ENCODE peak calls at places on chromosomes 1 and 21, in seven cellular contexts. One of them, this sample, is unnamed.

GRCh38 chr1:248625166-248625565 is 9.7 kb downstream of the OR2T11 start:
- DNase-seq in breast epithelium: no peak
- DNase-seq in uterus: no peak
- DNase-seq in CD8-positive, alpha-beta T cell: no peak
- DNase-seq in pancreas: no peak
- DNase-seq in tibial nerve: no peak
- DNase-seq in adrenal gland: no peak
- DNase-seq in this sample: no peak

GRCh38 chr1:109089242-109090015 is 1.1 kb upstream of the TMEM167B start:
- DNase-seq in breast epithelium: peak; percentile 82
- DNase-seq in uterus: no peak
- DNase-seq in CD8-positive, alpha-beta T cell: peak; percentile 49
- DNase-seq in pancreas: peak; percentile 84
- DNase-seq in tibial nerve: no peak
- DNase-seq in adrenal gland: peak; percentile 70
- DNase-seq in this sample: peak; percentile 88

GRCh38 chr21:28959367-28960099 is 33.1 kb downstream of the LTN1 start:
- DNase-seq in breast epithelium: no peak
- DNase-seq in uterus: no peak
- DNase-seq in CD8-positive, alpha-beta T cell: no peak
- DNase-seq in pancreas: no peak
- DNase-seq in tibial nerve: no peak
- DNase-seq in adrenal gland: no peak
- DNase-seq in this sample: peak; percentile 9

GRCh38 chr1:26826261-26827201 is at the start of gene ZDHHC18:
- DNase-seq in breast epithelium: peak; percentile 62
- DNase-seq in uterus: peak; percentile 70
- DNase-seq in CD8-positive, alpha-beta T cell: peak; percentile 70
- DNase-seq in pancreas: peak; percentile 75
- DNase-seq in tibial nerve: peak; percentile 30
- DNase-seq in adrenal gland: peak; percentile 69
- DNase-seq in this sample: peak; percentile 72

GRCh38 chr1:74824497-74825107 is 91.7 kb downstream of the TYW3 start:
- DNase-seq in breast epithelium: no peak
- DNase-seq in uterus: no peak
- DNase-seq in CD8-positive, alpha-beta T cell: no peak
- DNase-seq in pancreas: no peak
- DNase-seq in tibial nerve: no peak
- DNase-seq in adrenal gland: no peak
- DNase-seq in this sample: no peak

GRCh38 chr1:112576240-112576639 is 42.7 kb downstream of the ST7L start:
- DNase-seq in breast epithelium: no peak
- DNase-seq in uterus: no peak
- DNase-seq in CD8-positive, alpha-beta T cell: no peak
- DNase-seq in pancreas: no peak
- DNase-seq in tibial nerve: no peak
- DNase-seq in adrenal gland: no peak
- DNase-seq in this sample: no peak

GRCh38 chr1:216168481-216169005 is 254.7 kb downstream of the USH2A start:
- DNase-seq in breast epithelium: no peak
- DNase-seq in uterus: no peak
- DNase-seq in CD8-positive, alpha-beta T cell: no peak
- DNase-seq in pancreas: no peak
- DNase-seq in tibial nerve: no peak
- DNase-seq in adrenal gland: no peak
- DNase-seq in this sample: no peak

GRCh38 chr1:244099258-244099930 is 48.3 kb downstream of the ZBTB18 start:
- DNase-seq in breast epithelium: no peak
- DNase-seq in uterus: no peak
- DNase-seq in CD8-positive, alpha-beta T cell: no peak
- DNase-seq in pancreas: no peak
- DNase-seq in tibial nerve: no peak
- DNase-seq in adrenal gland: no peak
- DNase-seq in this sample: no peak

GRCh38 chr1:167518331-167518700 is at the start of gene CD247:
- DNase-seq in breast epithelium: no peak
- DNase-seq in uterus: no peak
- DNase-seq in CD8-positive, alpha-beta T cell: peak; percentile 77
- DNase-seq in pancreas: no peak
- DNase-seq in tibial nerve: no peak
- DNase-seq in adrenal gland: no peak
- DNase-seq in this sample: no peak

GRCh38 chr1:56403321-56403720 is 176.0 kb downstream of the PLPP3 start:
- DNase-seq in breast epithelium: no peak
- DNase-seq in uterus: no peak
- DNase-seq in CD8-positive, alpha-beta T cell: no peak
- DNase-seq in pancreas: no peak
- DNase-seq in tibial nerve: no peak
- DNase-seq in adrenal gland: no peak
- DNase-seq in this sample: no peak

GRCh38 chr1:54245501-54245900 is 45.5 kb downstream of the MRPL37 start:
- DNase-seq in breast epithelium: no peak
- DNase-seq in uterus: no peak
- DNase-seq in CD8-positive, alpha-beta T cell: no peak
- DNase-seq in pancreas: no peak
- DNase-seq in tibial nerve: no peak
- DNase-seq in adrenal gland: peak; percentile 63
- DNase-seq in this sample: no peak

GRCh38 chr1:107357381-107357780 is 216.5 kb downstream of the NTNG1 start:
- DNase-seq in breast epithelium: no peak
- DNase-seq in uterus: no peak
- DNase-seq in CD8-positive, alpha-beta T cell: no peak
- DNase-seq in pancreas: no peak
- DNase-seq in tibial nerve: no peak
- DNase-seq in adrenal gland: no peak
- DNase-seq in this sample: no peak

GRCh38 chr1:93565496-93566221 is 116.0 kb downstream of the BCAR3 start:
- DNase-seq in breast epithelium: no peak
- DNase-seq in uterus: no peak
- DNase-seq in CD8-positive, alpha-beta T cell: no peak
- DNase-seq in pancreas: no peak
- DNase-seq in tibial nerve: no peak
- DNase-seq in adrenal gland: no peak
- DNase-seq in this sample: no peak

GRCh38 chr1:200795151-200795550 is 56.5 kb downstream of the CAMSAP2 start:
- DNase-seq in breast epithelium: no peak
- DNase-seq in uterus: no peak
- DNase-seq in CD8-positive, alpha-beta T cell: no peak
- DNase-seq in pancreas: no peak
- DNase-seq in tibial nerve: no peak
- DNase-seq in adrenal gland: no peak
- DNase-seq in this sample: no peak

GRCh38 chr1:72781038-72781437 is 498.7 kb upstream of the NEGR1 start:
- DNase-seq in breast epithelium: no peak
- DNase-seq in uterus: no peak
- DNase-seq in CD8-positive, alpha-beta T cell: no peak
- DNase-seq in pancreas: no peak
- DNase-seq in tibial nerve: no peak
- DNase-seq in adrenal gland: no peak
- DNase-seq in this sample: no peak

GRCh38 chr1:55277377-55278130 is 62.4 kb upstream of the USP24 start:
- DNase-seq in breast epithelium: peak; percentile 76
- DNase-seq in uterus: peak; percentile 76
- DNase-seq in CD8-positive, alpha-beta T cell: peak; percentile 82
- DNase-seq in pancreas: peak; percentile 84
- DNase-seq in tibial nerve: peak; percentile 82
- DNase-seq in adrenal gland: peak; percentile 87
- DNase-seq in this sample: peak; percentile 89

GRCh38 chr21:30979054-30979453 is 59.2 kb downstream of the KRTAP19-8 start:
- DNase-seq in breast epithelium: no peak
- DNase-seq in uterus: no peak
- DNase-seq in CD8-positive, alpha-beta T cell: no peak
- DNase-seq in pancreas: no peak
- DNase-seq in tibial nerve: no peak
- DNase-seq in adrenal gland: no peak
- DNase-seq in this sample: no peak

GRCh38 chr1:58814251-58815068 is 30.6 kb upstream of the JUN start:
- DNase-seq in breast epithelium: peak; percentile 74
- DNase-seq in uterus: peak; percentile 60
- DNase-seq in CD8-positive, alpha-beta T cell: no peak
- DNase-seq in pancreas: peak; percentile 56
- DNase-seq in tibial nerve: peak; percentile 28
- DNase-seq in adrenal gland: peak; percentile 65
- DNase-seq in this sample: no peak

GRCh38 chr1:84361796-84362195 is 36.5 kb upstream of the DNASE2B start:
- DNase-seq in breast epithelium: no peak
- DNase-seq in uterus: no peak
- DNase-seq in CD8-positive, alpha-beta T cell: no peak
- DNase-seq in pancreas: no peak
- DNase-seq in tibial nerve: no peak
- DNase-seq in adrenal gland: no peak
- DNase-seq in this sample: no peak

GRCh38 chr1:110068646-110069301 is 1.7 kb downstream of the ALX3 start:
- DNase-seq in breast epithelium: no peak
- DNase-seq in uterus: no peak
- DNase-seq in CD8-positive, alpha-beta T cell: peak; percentile 31
- DNase-seq in pancreas: no peak
- DNase-seq in tibial nerve: no peak
- DNase-seq in adrenal gland: no peak
- DNase-seq in this sample: no peak

GRCh38 chr1:95069711-95070093 is 3.0 kb downstream of the ALG14 start:
- DNase-seq in breast epithelium: no peak
- DNase-seq in uterus: no peak
- DNase-seq in CD8-positive, alpha-beta T cell: no peak
- DNase-seq in pancreas: no peak
- DNase-seq in tibial nerve: no peak
- DNase-seq in adrenal gland: no peak
- DNase-seq in this sample: no peak

GRCh38 chr1:161940866-161941591 is 82.6 kb downstream of the OLFML2B start:
- DNase-seq in breast epithelium: no peak
- DNase-seq in uterus: no peak
- DNase-seq in CD8-positive, alpha-beta T cell: no peak
- DNase-seq in pancreas: no peak
- DNase-seq in tibial nerve: no peak
- DNase-seq in adrenal gland: no peak
- DNase-seq in this sample: no peak

GRCh38 chr1:55239548-55239947 is 24.4 kb upstream of the USP24 start:
- DNase-seq in breast epithelium: no peak
- DNase-seq in uterus: no peak
- DNase-seq in CD8-positive, alpha-beta T cell: no peak
- DNase-seq in pancreas: no peak
- DNase-seq in tibial nerve: no peak
- DNase-seq in adrenal gland: no peak
- DNase-seq in this sample: no peak

GRCh38 chr1:103191327-103191726 is 83.0 kb upstream of the COL11A1 start:
- DNase-seq in breast epithelium: no peak
- DNase-seq in uterus: no peak
- DNase-seq in CD8-positive, alpha-beta T cell: no peak
- DNase-seq in pancreas: no peak
- DNase-seq in tibial nerve: no peak
- DNase-seq in adrenal gland: no peak
- DNase-seq in this sample: no peak
- H3K4me3 ChIP-seq in breast epithelium: no peak overlapping the region
- H3K4me3 ChIP-seq in uterus: no peak overlapping the region
- H3K4me3 ChIP-seq in CD8-positive, alpha-beta T cell: no peak overlapping the region
- H3K4me3 ChIP-seq in pancreas: no peak overlapping the region
- H3K4me3 ChIP-seq in tibial nerve: no peak overlapping the region
- H3K4me3 ChIP-seq in adrenal gland: no peak overlapping the region
- H3K4me3 ChIP-seq in this sample: no peak overlapping the region

GRCh38 chr1:63626222-63626621 is 33.0 kb downstream of the PGM1 start:
- DNase-seq in breast epithelium: no peak
- DNase-seq in uterus: peak; percentile 34
- DNase-seq in CD8-positive, alpha-beta T cell: no peak
- DNase-seq in pancreas: no peak
- DNase-seq in tibial nerve: no peak
- DNase-seq in adrenal gland: no peak
- DNase-seq in this sample: no peak
- H3K4me3 ChIP-seq in breast epithelium: no peak overlapping the region
- H3K4me3 ChIP-seq in uterus: no peak overlapping the region
- H3K4me3 ChIP-seq in CD8-positive, alpha-beta T cell: no peak overlapping the region
- H3K4me3 ChIP-seq in pancreas: no peak overlapping the region
- H3K4me3 ChIP-seq in tibial nerve: no peak overlapping the region
- H3K4me3 ChIP-seq in adrenal gland: no peak overlapping the region
- H3K4me3 ChIP-seq in this sample: no peak overlapping the region

DNA sequence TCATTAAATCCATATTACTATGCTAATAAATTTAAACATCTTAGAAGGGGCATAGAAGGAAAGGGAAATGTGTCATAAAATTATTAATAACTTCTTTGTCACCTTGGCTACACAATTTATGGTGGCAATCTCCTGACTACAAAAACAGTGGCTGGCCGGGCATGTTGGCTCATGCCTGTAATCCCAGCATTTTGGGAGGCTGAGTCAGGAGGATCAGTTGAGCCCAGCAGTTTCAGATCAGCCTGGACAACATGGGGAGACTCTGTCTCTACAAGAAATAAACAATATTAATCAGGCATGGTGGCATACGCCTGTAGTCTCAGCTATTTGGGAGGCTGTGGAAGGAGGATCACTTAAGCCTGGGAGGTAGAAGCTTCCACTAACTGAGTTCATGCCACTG is 94.5 kb downstream of the KCNK1 start:
- DNase-seq in breast epithelium: no peak
- DNase-seq in uterus: no peak
- DNase-seq in CD8-positive, alpha-beta T cell: no peak
- DNase-seq in pancreas: no peak
- DNase-seq in tibial nerve: no peak
- DNase-seq in adrenal gland: no peak
- DNase-seq in this sample: no peak
- H3K4me3 ChIP-seq in breast epithelium: no peak overlapping the region
- H3K4me3 ChIP-seq in uterus: no peak overlapping the region
- H3K4me3 ChIP-seq in CD8-positive, alpha-beta T cell: no peak overlapping the region
- H3K4me3 ChIP-seq in pancreas: no peak overlapping the region
- H3K4me3 ChIP-seq in tibial nerve: no peak overlapping the region
- H3K4me3 ChIP-seq in adrenal gland: no peak overlapping the region
- H3K4me3 ChIP-seq in this sample: no peak overlapping the region

GRCh38 chr1:77888429-77889239 is at the start of gene NEXN:
- DNase-seq in breast epithelium: peak; percentile 61
- DNase-seq in uterus: peak; percentile 83
- DNase-seq in CD8-positive, alpha-beta T cell: peak; percentile 8
- DNase-seq in pancreas: peak; percentile 79
- DNase-seq in tibial nerve: peak; percentile 50
- DNase-seq in adrenal gland: peak; percentile 82
- DNase-seq in this sample: peak; percentile 52
- H3K4me3 ChIP-seq in breast epithelium: peak within 1 kb of the TSS; percentile 88
- H3K4me3 ChIP-seq in uterus: peak within 1 kb of the TSS; percentile 61
- H3K4me3 ChIP-seq in CD8-positive, alpha-beta T cell: peak within 1 kb of the TSS; percentile 26
- H3K4me3 ChIP-seq in pancreas: peak within 1 kb of the TSS; percentile 72
- H3K4me3 ChIP-seq in tibial nerve: peak within 1 kb of the TSS; percentile 67
- H3K4me3 ChIP-seq in adrenal gland: peak within 1 kb of the TSS; percentile 7
- H3K4me3 ChIP-seq in this sample: peak within 1 kb of the TSS; percentile 93

GRCh38 chr1:209106861-209107260 is 476.7 kb upstream of the CAMK1G start:
- DNase-seq in breast epithelium: no peak
- DNase-seq in uterus: no peak
- DNase-seq in CD8-positive, alpha-beta T cell: no peak
- DNase-seq in pancreas: no peak
- DNase-seq in tibial nerve: no peak
- DNase-seq in adrenal gland: no peak
- DNase-seq in this sample: no peak
- H3K4me3 ChIP-seq in breast epithelium: no peak overlapping the region
- H3K4me3 ChIP-seq in uterus: no peak overlapping the region
- H3K4me3 ChIP-seq in CD8-positive, alpha-beta T cell: no peak overlapping the region
- H3K4me3 ChIP-seq in pancreas: no peak overlapping the region
- H3K4me3 ChIP-seq in tibial nerve: no peak overlapping the region
- H3K4me3 ChIP-seq in adrenal gland: no peak overlapping the region
- H3K4me3 ChIP-seq in this sample: no peak overlapping the region

GRCh38 chr1:232123775-232124659 is 497.4 kb downstream of the DISC1 start:
- DNase-seq in breast epithelium: no peak
- DNase-seq in uterus: no peak
- DNase-seq in CD8-positive, alpha-beta T cell: no peak
- DNase-seq in pancreas: no peak
- DNase-seq in tibial nerve: no peak
- DNase-seq in adrenal gland: no peak
- DNase-seq in this sample: no peak
- H3K4me3 ChIP-seq in breast epithelium: no peak overlapping the region
- H3K4me3 ChIP-seq in uterus: no peak overlapping the region
- H3K4me3 ChIP-seq in CD8-positive, alpha-beta T cell: no peak overlapping the region
- H3K4me3 ChIP-seq in pancreas: no peak overlapping the region
- H3K4me3 ChIP-seq in tibial nerve: no peak overlapping the region
- H3K4me3 ChIP-seq in adrenal gland: no peak overlapping the region
- H3K4me3 ChIP-seq in this sample: no peak overlapping the region